ENCODE peak calls at places on chromosomes 16 and 17, in six cellular contexts. J is mucosa of descending colon, R is A549, A is PC-9, C is uterus, H is thyroid gland. N is an unnamed sample.

GRCh38 chr16:89688395-89688794 is 1.9 kb downstream of the CDK10 start:
- DNase-seq in J (no peak), R (no peak), A (no peak), C (no peak), H (no peak), N (no peak)

GRCh38 chr16:3610698-3611144 is 685 bp downstream of the SLX4 start:
- DNase-seq in J (no peak), R (no peak), A (no peak), C (no peak), H (no peak), N (no peak)

GRCh38 chr16:28935924-28936783 is 4.4 kb downstream of the CD19 start:
- DNase-seq in J (peak; percentile 92), R (peak; percentile 81), A (peak; percentile 96), C (peak; percentile 72), H (peak; percentile 50), N (peak; percentile 76)

GRCh38 chr16:87194172-87194571 is 123.0 kb downstream of the C16orf95 start:
- DNase-seq in J (no peak), R (no peak), A (no peak), C (no peak), H (no peak), N (no peak)

GRCh38 chr17:70683936-70684335 is 514.6 kb downstream of the KCNJ2 start:
- DNase-seq in J (no peak), R (no peak), A (no peak), C (no peak), H (no peak), N (no peak)

GRCh38 chr17:56597495-56597990 is 4.0 kb downstream of the NOG start:
- DNase-seq in J (no peak), R (no peak), A (peak; percentile 13), C (no peak), H (peak; percentile 35), N (no peak)

GRCh38 chr16:35339337-35339736 is 1879.9 kb downstream of the TP53TG3F start:
- DNase-seq in J (no peak), R (no peak), A (no peak), C (no peak), H (no peak), N (peak; percentile 2)

GRCh38 chr17:35969558-35970442 is 11.5 kb downstream of the CCL16 start:
- DNase-seq in J (no peak), R (peak; percentile 84), A (peak; percentile 57), C (peak; percentile 33), H (peak; percentile 73), N (peak; percentile 75)

GRCh38 chr17:82780195-82780594 is 28.3 kb downstream of the TBCD start:
- DNase-seq in J (no peak), R (no peak), A (no peak), C (no peak), H (no peak), N (no peak)

GRCh38 chr17:49290690-49291326 is 60.2 kb upstream of the PHOSPHO1 start:
- DNase-seq in J (no peak), R (peak; percentile 44), A (no peak), C (no peak), H (peak; percentile 7), N (peak; percentile 41)
- TF ChIP-seq CTCF in J (peak; percentile 41), R (peak; percentile 70), A (peak; percentile 85), C (peak; percentile 57), H (peak; percentile 46), N (peak; percentile 73)

GRCh38 chr17:38731526-38732294 is 1.6 kb downstream of the CISD3 start:
- DNase-seq in J (no peak), R (no peak), A (no peak), C (no peak), H (no peak), N (no peak)
- H3K4me3 ChIP-seq in J (no peak overlapping the region), R (peak overlapping the region; percentile 77), A (peak overlapping the region; percentile 96), C (no peak overlapping the region), H (no peak overlapping the region), N (peak overlapping the region; percentile 73)

GRCh38 chr17:61398721-61399130 is 917 bp upstream of the TBX2 start:
- DNase-seq in J (peak; percentile 0), R (no peak), A (no peak), C (no peak), H (no peak), N (no peak)

GRCh38 chr17:61396586-61397085 is 3.0 kb upstream of the TBX2 start:
- DNase-seq in J (peak; percentile 46), R (no peak), A (no peak), C (no peak), H (no peak), N (no peak)

GRCh38 chr17:61395409-61395982 is 4.1 kb upstream of the TBX2 start:
- DNase-seq in J (peak; percentile 22), R (no peak), A (no peak), C (no peak), H (no peak), N (no peak)

GRCh38 chr17:61395983-61396585 is 3.6 kb upstream of the TBX2 start:
- DNase-seq in J (peak; percentile 51), R (no peak), A (no peak), C (no peak), H (no peak), N (no peak)

GRCh38 chr17:61397086-61397842 is 2.4 kb upstream of the TBX2 start:
- DNase-seq in J (peak; percentile 49), R (no peak), A (no peak), C (no peak), H (no peak), N (no peak)
- TF ChIP-seq CTCF in J (no peak), R (no peak), A (no peak), C (no peak), H (no peak), N (peak; percentile 17)

DNA sequence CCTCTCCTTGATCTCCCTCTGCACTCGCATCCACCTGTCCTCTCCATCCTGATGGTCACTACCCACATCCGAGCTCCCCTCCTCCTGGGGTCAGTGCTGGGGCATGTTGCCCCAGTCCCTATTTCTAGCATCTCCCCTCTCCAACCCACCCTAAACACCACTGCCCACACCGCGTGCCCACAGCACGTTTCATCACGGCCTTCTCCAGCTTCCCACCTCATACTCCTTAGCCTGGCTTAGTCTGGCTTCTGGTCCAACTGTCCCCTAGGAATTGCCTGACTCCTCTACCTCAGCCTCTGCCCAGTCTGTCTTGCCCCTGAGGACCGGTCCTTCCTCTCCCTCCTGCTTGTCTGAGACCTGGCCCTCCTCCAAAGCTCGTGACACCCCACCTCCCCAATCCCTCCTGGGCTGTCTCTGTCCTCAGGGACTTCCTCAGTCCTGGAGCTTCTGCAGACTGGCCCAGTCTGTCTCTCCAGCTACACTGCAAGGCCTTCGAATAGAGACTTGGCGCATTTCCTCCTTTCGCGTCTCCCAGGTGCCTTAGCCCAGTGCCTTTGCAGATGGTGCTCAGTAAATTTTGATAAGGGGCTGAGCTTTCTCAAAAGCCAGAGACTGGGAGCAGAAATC is 4.9 kb downstream of the ALOX15 start:
- DNase-seq in J (no peak), R (no peak), A (no peak), C (no peak), H (no peak), N (no peak)
- H3K4me3 ChIP-seq in J (no peak overlapping the region), R (no peak overlapping the region), A (no peak overlapping the region), C (no peak overlapping the region), H (no peak overlapping the region), N (no peak overlapping the region)

GRCh38 chr16:73027655-73028220 is 20.2 kb downstream of the ZFHX3 start:
- DNase-seq in J (no peak), R (no peak), A (no peak), C (no peak), H (no peak), N (no peak)
- TF ChIP-seq CTCF in J (no peak), R (no peak), A (no peak), C (no peak), H (no peak), N (no peak)

GRCh38 chr17:6713130-6713917 is at the start of gene SLC13A5:
- DNase-seq in J (no peak), R (peak; percentile 80), A (peak; percentile 43), C (no peak), H (peak; percentile 8), N (peak; percentile 18)

GRCh38 chr17:6711681-6712057 is 1.5 kb downstream of the SLC13A5 start:
- DNase-seq in J (no peak), R (no peak), A (no peak), C (no peak), H (no peak), N (no peak)

GRCh38 chr17:6711081-6711674 is 2.0 kb downstream of the SLC13A5 start:
- DNase-seq in J (no peak), R (peak; percentile 21), A (no peak), C (no peak), H (no peak), N (no peak)

GRCh38 chr17:6712854-6713129 is 377 bp downstream of the SLC13A5 start:
- DNase-seq in J (no peak), R (no peak), A (no peak), C (no peak), H (no peak), N (no peak)

DNA sequence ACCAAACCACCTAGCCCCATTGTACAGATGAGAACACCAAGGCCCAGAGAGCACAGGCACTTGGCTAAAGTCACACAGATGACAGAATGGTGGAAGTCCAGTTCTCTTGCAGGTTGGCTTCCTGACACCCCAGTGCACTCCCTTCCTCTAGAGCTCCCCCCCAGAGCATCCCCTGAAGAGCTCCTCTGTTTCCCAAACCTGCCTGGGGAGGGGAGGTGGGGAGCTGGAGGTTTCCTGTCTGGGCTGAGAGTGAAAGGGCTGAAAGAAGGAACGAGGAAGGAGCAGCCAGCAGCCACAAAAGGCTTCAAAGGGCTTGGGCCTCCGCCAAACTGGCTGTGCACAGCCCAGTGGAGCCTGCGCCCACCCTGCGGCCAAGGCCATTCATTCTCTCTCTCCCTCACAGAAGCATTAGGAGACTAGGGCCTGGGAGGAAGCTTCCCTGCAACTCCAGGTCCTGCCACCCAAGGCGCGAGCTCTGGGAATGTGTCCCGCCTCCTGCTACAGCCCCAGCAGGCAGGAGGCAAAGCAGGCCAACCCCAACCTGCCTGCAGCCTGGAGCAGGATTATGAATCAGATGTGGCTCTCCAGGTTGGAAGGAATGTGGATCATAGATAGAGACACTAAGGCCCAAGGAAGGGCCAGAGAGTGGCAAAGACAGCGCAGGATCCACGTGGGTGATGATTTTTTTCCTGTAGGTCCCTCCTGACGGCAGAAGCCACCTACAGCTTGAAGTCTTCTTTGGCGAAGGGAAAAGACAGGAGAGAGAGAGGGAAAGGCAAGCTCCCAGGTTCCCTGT is 913 bp downstream of the SLC13A5 start:
- DNase-seq in J (no peak), R (peak; percentile 54), A (peak; percentile 80), C (no peak), H (no peak), N (no peak)
- H3K4me3 ChIP-seq in J (no peak overlapping the region), R (no peak overlapping the region), A (no peak overlapping the region), C (no peak overlapping the region), H (no peak overlapping the region), N (no peak overlapping the region)

GRCh38 chr17:6241381-6241780 is 171.2 kb downstream of the WSCD1 start:
- DNase-seq in J (no peak), R (peak; percentile 67), A (no peak), C (no peak), H (no peak), N (no peak)
- TF ChIP-seq CTCF in J (no peak), R (no peak), A (no peak), C (no peak), H (no peak), N (no peak)

GRCh38 chr17:74763565-74764387 is 12.4 kb downstream of the NAT9 start:
- DNase-seq in J (peak; percentile 80), R (peak; percentile 70), A (no peak), C (no peak), H (peak; percentile 53), N (no peak)
- H3K4me3 ChIP-seq in J (no peak overlapping the region), R (no peak overlapping the region), A (no peak overlapping the region), C (no peak overlapping the region), H (no peak overlapping the region), N (no peak overlapping the region)